ENCODE peak calls at places on chromosomes 6 and 20, in six cellular contexts. One of them, this sample, is unnamed.

GRCh38 chr6:44076366-44077200 is 50.7 kb downstream of the MRPL14 start:
- DNase-seq in Right ventricle myocardium superior: peak
- DNase-seq in activated CD8-positive, alpha-beta memory T cell treated with anti-CD3 and anti-CD28 coated beads, Interleukin-2, amount 50 U/mL, for 48 hours: no peak
- DNase-seq in T follicular helper cell: no peak
- DNase-seq in GOT3: no peak
- DNase-seq in left cardiac atrium: peak
- DNase-seq in this sample: no peak

GRCh38 chr6:33633462-33634158 is 12.5 kb downstream of the ITPR3 start:
- DNase-seq in GOT3: no peak
- DNase-seq in T follicular helper cell: peak
- DNase-seq in Right ventricle myocardium superior: peak
- DNase-seq in left cardiac atrium: peak
- DNase-seq in activated CD8-positive, alpha-beta memory T cell treated with anti-CD3 and anti-CD28 coated beads, Interleukin-2, amount 50 U/mL, for 48 hours: peak
- DNase-seq in this sample: peak

GRCh38 chr6:157328108-157328692 is 4.9 kb upstream of the TMEM242 start:
- DNase-seq in Right ventricle myocardium superior: no peak
- DNase-seq in activated CD8-positive, alpha-beta memory T cell treated with anti-CD3 and anti-CD28 coated beads, Interleukin-2, amount 50 U/mL, for 48 hours: no peak
- DNase-seq in left cardiac atrium: no peak
- DNase-seq in GOT3: no peak
- DNase-seq in T follicular helper cell: no peak
- DNase-seq in this sample: no peak

GRCh38 chr6:13273931-13274706 is 54.2 kb downstream of the TBC1D7 start:
- DNase-seq in T follicular helper cell: peak
- DNase-seq in activated CD8-positive, alpha-beta memory T cell treated with anti-CD3 and anti-CD28 coated beads, Interleukin-2, amount 50 U/mL, for 48 hours: peak
- DNase-seq in Right ventricle myocardium superior: peak
- DNase-seq in GOT3: no peak
- DNase-seq in left cardiac atrium: peak
- DNase-seq in this sample: no peak

GRCh38 chr6:37210313-37210898 is 40.5 kb downstream of the PIM1 start:
- DNase-seq in T follicular helper cell: peak
- DNase-seq in activated CD8-positive, alpha-beta memory T cell treated with anti-CD3 and anti-CD28 coated beads, Interleukin-2, amount 50 U/mL, for 48 hours: peak
- DNase-seq in left cardiac atrium: peak
- DNase-seq in GOT3: peak
- DNase-seq in Right ventricle myocardium superior: no peak
- DNase-seq in this sample: peak

GRCh38 chr20:39214778-39215177 is 252.6 kb downstream of the DHX35 start:
- DNase-seq in GOT3: no peak
- DNase-seq in left cardiac atrium: no peak
- DNase-seq in T follicular helper cell: no peak
- DNase-seq in activated CD8-positive, alpha-beta memory T cell treated with anti-CD3 and anti-CD28 coated beads, Interleukin-2, amount 50 U/mL, for 48 hours: no peak
- DNase-seq in Right ventricle myocardium superior: no peak
- DNase-seq in this sample: no peak

GRCh38 chr6:113909224-113909856 is 52.2 kb downstream of the MARCKS start:
- DNase-seq in left cardiac atrium: no peak
- DNase-seq in Right ventricle myocardium superior: no peak
- DNase-seq in T follicular helper cell: no peak
- DNase-seq in activated CD8-positive, alpha-beta memory T cell treated with anti-CD3 and anti-CD28 coated beads, Interleukin-2, amount 50 U/mL, for 48 hours: no peak
- DNase-seq in GOT3: no peak
- DNase-seq in this sample: no peak

GRCh38 chr6:73521351-73522254 is 771 bp upstream of the EEF1A1 start:
- DNase-seq in activated CD8-positive, alpha-beta memory T cell treated with anti-CD3 and anti-CD28 coated beads, Interleukin-2, amount 50 U/mL, for 48 hours: peak
- DNase-seq in Right ventricle myocardium superior: peak
- DNase-seq in GOT3: peak
- DNase-seq in left cardiac atrium: peak
- DNase-seq in T follicular helper cell: no peak
- DNase-seq in this sample: peak

GRCh38 chr20:330233-331149 is 5.1 kb downstream of the SOX12 start:
- DNase-seq in Right ventricle myocardium superior: no peak
- DNase-seq in T follicular helper cell: peak
- DNase-seq in GOT3: no peak
- DNase-seq in left cardiac atrium: peak
- DNase-seq in activated CD8-positive, alpha-beta memory T cell treated with anti-CD3 and anti-CD28 coated beads, Interleukin-2, amount 50 U/mL, for 48 hours: peak
- DNase-seq in this sample: peak

GRCh38 chr6:108526739-108527174 is 34.0 kb upstream of the FOXO3 start:
- DNase-seq in Right ventricle myocardium superior: no peak
- DNase-seq in GOT3: no peak
- DNase-seq in left cardiac atrium: no peak
- DNase-seq in T follicular helper cell: no peak
- DNase-seq in activated CD8-positive, alpha-beta memory T cell treated with anti-CD3 and anti-CD28 coated beads, Interleukin-2, amount 50 U/mL, for 48 hours: no peak
- DNase-seq in this sample: no peak

GRCh38 chr20:52295556-52295955 is 104.0 kb upstream of the ZFP64 start:
- DNase-seq in GOT3: no peak
- DNase-seq in T follicular helper cell: no peak
- DNase-seq in activated CD8-positive, alpha-beta memory T cell treated with anti-CD3 and anti-CD28 coated beads, Interleukin-2, amount 50 U/mL, for 48 hours: no peak
- DNase-seq in Right ventricle myocardium superior: no peak
- DNase-seq in left cardiac atrium: no peak
- DNase-seq in this sample: no peak

GRCh38 chr6:56655250-56655649 is 12.6 kb upstream of the DST start:
- DNase-seq in left cardiac atrium: no peak
- DNase-seq in activated CD8-positive, alpha-beta memory T cell treated with anti-CD3 and anti-CD28 coated beads, Interleukin-2, amount 50 U/mL, for 48 hours: no peak
- DNase-seq in Right ventricle myocardium superior: no peak
- DNase-seq in GOT3: no peak
- DNase-seq in T follicular helper cell: no peak
- DNase-seq in this sample: no peak

GRCh38 chr6:157323924-157324276 is 581 bp upstream of the TMEM242 start:
- DNase-seq in activated CD8-positive, alpha-beta memory T cell treated with anti-CD3 and anti-CD28 coated beads, Interleukin-2, amount 50 U/mL, for 48 hours: peak
- DNase-seq in Right ventricle myocardium superior: peak
- DNase-seq in left cardiac atrium: peak
- DNase-seq in T follicular helper cell: no peak
- DNase-seq in GOT3: no peak
- DNase-seq in this sample: peak

GRCh38 chr6:125791151-125791819 is 525 bp downstream of the NCOA7 start:
- DNase-seq in GOT3: no peak
- DNase-seq in activated CD8-positive, alpha-beta memory T cell treated with anti-CD3 and anti-CD28 coated beads, Interleukin-2, amount 50 U/mL, for 48 hours: no peak
- DNase-seq in left cardiac atrium: peak
- DNase-seq in T follicular helper cell: peak
- DNase-seq in Right ventricle myocardium superior: peak
- DNase-seq in this sample: no peak

GRCh38 chr6:149335924-149336323 is 18.4 kb downstream of the TAB2 start:
- DNase-seq in left cardiac atrium: no peak
- DNase-seq in activated CD8-positive, alpha-beta memory T cell treated with anti-CD3 and anti-CD28 coated beads, Interleukin-2, amount 50 U/mL, for 48 hours: no peak
- DNase-seq in T follicular helper cell: no peak
- DNase-seq in Right ventricle myocardium superior: no peak
- DNase-seq in GOT3: no peak
- DNase-seq in this sample: no peak

GRCh38 chr6:158630944-158631616 is 13.5 kb downstream of the DYNLT1 start:
- DNase-seq in Right ventricle myocardium superior: peak
- DNase-seq in GOT3: no peak
- DNase-seq in left cardiac atrium: peak
- DNase-seq in T follicular helper cell: no peak
- DNase-seq in activated CD8-positive, alpha-beta memory T cell treated with anti-CD3 and anti-CD28 coated beads, Interleukin-2, amount 50 U/mL, for 48 hours: peak
- DNase-seq in this sample: no peak

GRCh38 chr6:45959534-45960195 is 56.0 kb downstream of the CLIC5 start:
- DNase-seq in GOT3: no peak
- DNase-seq in T follicular helper cell: no peak
- DNase-seq in left cardiac atrium: no peak
- DNase-seq in Right ventricle myocardium superior: no peak
- DNase-seq in activated CD8-positive, alpha-beta memory T cell treated with anti-CD3 and anti-CD28 coated beads, Interleukin-2, amount 50 U/mL, for 48 hours: no peak
- DNase-seq in this sample: no peak

GRCh38 chr6:47414517-47415167 is 62.9 kb upstream of the CD2AP start:
- DNase-seq in GOT3: no peak
- DNase-seq in left cardiac atrium: no peak
- DNase-seq in Right ventricle myocardium superior: no peak
- DNase-seq in T follicular helper cell: no peak
- DNase-seq in activated CD8-positive, alpha-beta memory T cell treated with anti-CD3 and anti-CD28 coated beads, Interleukin-2, amount 50 U/mL, for 48 hours: no peak
- DNase-seq in this sample: no peak

GRCh38 chr20:64057628-64058498 is 5.1 kb upstream of the TCEA2 start:
- DNase-seq in GOT3: no peak
- DNase-seq in Right ventricle myocardium superior: peak
- DNase-seq in T follicular helper cell: peak
- DNase-seq in activated CD8-positive, alpha-beta memory T cell treated with anti-CD3 and anti-CD28 coated beads, Interleukin-2, amount 50 U/mL, for 48 hours: peak
- DNase-seq in left cardiac atrium: peak
- DNase-seq in this sample: peak

GRCh38 chr6:158708239-158708638 is 58.4 kb downstream of the SYTL3 start:
- DNase-seq in T follicular helper cell: no peak
- DNase-seq in GOT3: no peak
- DNase-seq in left cardiac atrium: peak
- DNase-seq in activated CD8-positive, alpha-beta memory T cell treated with anti-CD3 and anti-CD28 coated beads, Interleukin-2, amount 50 U/mL, for 48 hours: no peak
- DNase-seq in Right ventricle myocardium superior: peak
- DNase-seq in this sample: peak

GRCh38 chr20:50992733-50993457 is 30.0 kb downstream of the KCNG1 start:
- DNase-seq in GOT3: no peak
- DNase-seq in activated CD8-positive, alpha-beta memory T cell treated with anti-CD3 and anti-CD28 coated beads, Interleukin-2, amount 50 U/mL, for 48 hours: peak
- DNase-seq in T follicular helper cell: no peak
- DNase-seq in left cardiac atrium: no peak
- DNase-seq in Right ventricle myocardium superior: no peak
- DNase-seq in this sample: no peak

GRCh38 chr6:136405410-136406029 is 115.9 kb upstream of the BCLAF1 start:
- DNase-seq in Right ventricle myocardium superior: no peak
- DNase-seq in T follicular helper cell: no peak
- DNase-seq in GOT3: no peak
- DNase-seq in left cardiac atrium: no peak
- DNase-seq in activated CD8-positive, alpha-beta memory T cell treated with anti-CD3 and anti-CD28 coated beads, Interleukin-2, amount 50 U/mL, for 48 hours: no peak
- DNase-seq in this sample: no peak

GRCh38 chr20:1854246-1854645 is 41.0 kb upstream of the SIRPA start:
- DNase-seq in activated CD8-positive, alpha-beta memory T cell treated with anti-CD3 and anti-CD28 coated beads, Interleukin-2, amount 50 U/mL, for 48 hours: no peak
- DNase-seq in Right ventricle myocardium superior: no peak
- DNase-seq in left cardiac atrium: no peak
- DNase-seq in T follicular helper cell: no peak
- DNase-seq in GOT3: no peak
- DNase-seq in this sample: no peak

GRCh38 chr20:24981750-24982149 is 10.8 kb downstream of the APMAP start:
- DNase-seq in GOT3: no peak
- DNase-seq in left cardiac atrium: no peak
- DNase-seq in Right ventricle myocardium superior: peak
- DNase-seq in T follicular helper cell: no peak
- DNase-seq in activated CD8-positive, alpha-beta memory T cell treated with anti-CD3 and anti-CD28 coated beads, Interleukin-2, amount 50 U/mL, for 48 hours: peak
- DNase-seq in this sample: no peak

GRCh38 chr6:37578104-37578503 is 78.4 kb upstream of the CCDC167 start:
- DNase-seq in T follicular helper cell: no peak
- DNase-seq in left cardiac atrium: no peak
- DNase-seq in activated CD8-positive, alpha-beta memory T cell treated with anti-CD3 and anti-CD28 coated beads, Interleukin-2, amount 50 U/mL, for 48 hours: no peak
- DNase-seq in GOT3: no peak
- DNase-seq in Right ventricle myocardium superior: no peak
- DNase-seq in this sample: no peak

GRCh38 chr6:45637056-45637455 is 259.3 kb upstream of the SUPT3H start:
- DNase-seq in GOT3: no peak
- DNase-seq in left cardiac atrium: no peak
- DNase-seq in T follicular helper cell: no peak
- DNase-seq in activated CD8-positive, alpha-beta memory T cell treated with anti-CD3 and anti-CD28 coated beads, Interleukin-2, amount 50 U/mL, for 48 hours: no peak
- DNase-seq in Right ventricle myocardium superior: no peak
- DNase-seq in this sample: no peak

GRCh38 chr20:60283281-60283680 is 325.1 kb downstream of the CDH26 start:
- DNase-seq in activated CD8-positive, alpha-beta memory T cell treated with anti-CD3 and anti-CD28 coated beads, Interleukin-2, amount 50 U/mL, for 48 hours: no peak
- DNase-seq in left cardiac atrium: no peak
- DNase-seq in Right ventricle myocardium superior: no peak
- DNase-seq in T follicular helper cell: no peak
- DNase-seq in GOT3: no peak
- DNase-seq in this sample: no peak

GRCh38 chr20:63166423-63167020 is 49.4 kb downstream of the YTHDF1 start:
- DNase-seq in GOT3: no peak
- DNase-seq in T follicular helper cell: no peak
- DNase-seq in Right ventricle myocardium superior: peak
- DNase-seq in left cardiac atrium: no peak
- DNase-seq in activated CD8-positive, alpha-beta memory T cell treated with anti-CD3 and anti-CD28 coated beads, Interleukin-2, amount 50 U/mL, for 48 hours: no peak
- DNase-seq in this sample: peak

GRCh38 chr20:40977218-40977617 is 51.4 kb upstream of the TOP1 start:
- DNase-seq in Right ventricle myocardium superior: no peak
- DNase-seq in left cardiac atrium: no peak
- DNase-seq in GOT3: no peak
- DNase-seq in activated CD8-positive, alpha-beta memory T cell treated with anti-CD3 and anti-CD28 coated beads, Interleukin-2, amount 50 U/mL, for 48 hours: no peak
- DNase-seq in T follicular helper cell: no peak
- DNase-seq in this sample: no peak

GRCh38 chr20:62010551-62011402 is 54.9 kb downstream of the TAF4 start:
- DNase-seq in left cardiac atrium: peak
- DNase-seq in activated CD8-positive, alpha-beta memory T cell treated with anti-CD3 and anti-CD28 coated beads, Interleukin-2, amount 50 U/mL, for 48 hours: peak
- DNase-seq in Right ventricle myocardium superior: peak
- DNase-seq in T follicular helper cell: peak
- DNase-seq in GOT3: no peak
- DNase-seq in this sample: peak

GRCh38 chr20:20491110-20491783 is 123.3 kb downstream of the INSM1 start:
- DNase-seq in GOT3: no peak
- DNase-seq in left cardiac atrium: no peak
- DNase-seq in activated CD8-positive, alpha-beta memory T cell treated with anti-CD3 and anti-CD28 coated beads, Interleukin-2, amount 50 U/mL, for 48 hours: no peak
- DNase-seq in T follicular helper cell: no peak
- DNase-seq in Right ventricle myocardium superior: no peak
- DNase-seq in this sample: no peak

GRCh38 chr6:1759877-1760276 is 150.2 kb downstream of the FOXC1 start:
- DNase-seq in GOT3: no peak
- DNase-seq in Right ventricle myocardium superior: no peak
- DNase-seq in T follicular helper cell: no peak
- DNase-seq in left cardiac atrium: no peak
- DNase-seq in activated CD8-positive, alpha-beta memory T cell treated with anti-CD3 and anti-CD28 coated beads, Interleukin-2, amount 50 U/mL, for 48 hours: no peak
- DNase-seq in this sample: no peak

GRCh38 chr6:56540950-56541600 is 101.6 kb downstream of the DST start:
- DNase-seq in T follicular helper cell: no peak
- DNase-seq in GOT3: no peak
- DNase-seq in left cardiac atrium: no peak
- DNase-seq in Right ventricle myocardium superior: no peak
- DNase-seq in activated CD8-positive, alpha-beta memory T cell treated with anti-CD3 and anti-CD28 coated beads, Interleukin-2, amount 50 U/mL, for 48 hours: no peak
- DNase-seq in this sample: no peak

GRCh38 chr6:81950877-81951276 is 198.4 kb upstream of the TENT5A start:
- DNase-seq in T follicular helper cell: no peak
- DNase-seq in left cardiac atrium: no peak
- DNase-seq in Right ventricle myocardium superior: no peak
- DNase-seq in GOT3: no peak
- DNase-seq in activated CD8-positive, alpha-beta memory T cell treated with anti-CD3 and anti-CD28 coated beads, Interleukin-2, amount 50 U/mL, for 48 hours: no peak
- DNase-seq in this sample: no peak

GRCh38 chr20:10715035-10715434 is 41.2 kb upstream of the JAG1 start:
- DNase-seq in Right ventricle myocardium superior: no peak
- DNase-seq in left cardiac atrium: no peak
- DNase-seq in GOT3: no peak
- DNase-seq in activated CD8-positive, alpha-beta memory T cell treated with anti-CD3 and anti-CD28 coated beads, Interleukin-2, amount 50 U/mL, for 48 hours: no peak
- DNase-seq in T follicular helper cell: no peak
- DNase-seq in this sample: no peak

This sample was measured in heart right ventricle.